ENCODE peak calls at places on chromosomes 3 and 15, in four cellular contexts. E, A, M and W are unnamed samples.

GRCh38 chr3:58293516-58293915 is 12.5 kb upstream of the RPP14 start:
- DNase-seq in E (no peak), A (no peak), M (no peak), W (no peak)

GRCh38 chr3:152583913-152584312 is 251.0 kb upstream of the P2RY1 start:
- DNase-seq in E (peak), A (no peak), M (no peak), W (peak)

GRCh38 chr15:69983696-69984265 is 113.9 kb downstream of the TLE3 start:
- DNase-seq in E (peak), A (no peak), M (no peak), W (no peak)

GRCh38 chr3:99699841-99700240 is 61.4 kb downstream of the COL8A1 start:
- DNase-seq in E (peak), A (no peak), M (no peak), W (peak)

GRCh38 chr3:41966206-41966605 is 4.3 kb upstream of the ULK4 start:
- DNase-seq in E (no peak), A (no peak), M (no peak), W (no peak)

GRCh38 chr3:140505256-140505655 is 172.6 kb upstream of the TRIM42 start:
- DNase-seq in E (peak), A (no peak), M (no peak), W (peak)

GRCh38 chr3:72273615-72274014 is 488.7 kb upstream of the PROK2 start:
- DNase-seq in E (peak), A (no peak), M (peak), W (peak)

GRCh38 chr15:23384371-23384770 is 29.8 kb downstream of the GOLGA8S start:
- DNase-seq in E (no peak), A (no peak), M (no peak), W (no peak)

GRCh38 chr3:12347301-12347700 is 58.4 kb downstream of the PPARG start:
- DNase-seq in E (no peak), A (no peak), M (no peak), W (peak)

GRCh38 chr15:42133892-42134502 is 22.4 kb downstream of the PLA2G4F start:
- DNase-seq in E (no peak), A (peak), M (no peak), W (peak)

GRCh38 chr3:103112273-103112672 is 677.5 kb downstream of the ZPLD1 start:
- DNase-seq in E (no peak), A (no peak), M (no peak), W (no peak)

GRCh38 chr3:178392553-178392952 is 143.7 kb upstream of the KCNMB2 start:
- DNase-seq in E (peak), A (no peak), M (no peak), W (peak)

GRCh38 chr15:93846148-93846547 is 385.2 kb upstream of the MCTP2 start:
- DNase-seq in E (no peak), A (no peak), M (no peak), W (no peak)

GRCh38 chr3:82262193-82262592 is 500.7 kb upstream of the GBE1 start:
- DNase-seq in E (no peak), A (no peak), M (no peak), W (no peak)

GRCh38 chr3:82261013-82261412 is 499.6 kb upstream of the GBE1 start:
- DNase-seq in E (no peak), A (no peak), M (no peak), W (no peak)

GRCh38 chr3:82261637-82262036 is 500.2 kb upstream of the GBE1 start:
- DNase-seq in E (no peak), A (no peak), M (no peak), W (no peak)

GRCh38 chr3:82259994-82260393 is 498.5 kb upstream of the GBE1 start:
- DNase-seq in E (no peak), A (no peak), M (no peak), W (no peak)

DNA sequence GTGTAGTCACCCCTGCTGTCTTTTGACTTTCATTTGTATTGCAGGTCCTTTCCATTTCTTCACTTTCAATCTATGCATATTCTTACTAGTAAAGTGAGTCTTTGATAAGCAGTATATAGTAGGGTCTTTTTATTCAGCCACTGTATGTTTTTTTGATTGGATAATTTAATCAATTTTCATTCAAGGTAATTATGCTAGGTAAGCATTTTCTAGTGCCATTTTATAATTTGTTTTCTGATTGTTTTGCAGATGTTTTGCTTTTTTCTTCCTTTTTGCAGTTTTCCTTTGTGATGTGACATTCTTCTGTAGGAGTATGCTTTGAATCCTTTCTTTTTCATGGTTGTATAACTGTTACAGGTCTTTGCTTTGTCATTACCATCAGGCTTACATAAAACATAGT is 504.3 kb upstream of the GBE1 start:
- DNase-seq in E (no peak), A (no peak), M (no peak), W (no peak)
- H3K4me3 ChIP-seq in E (no peak), A (no peak), M (no peak), W (no peak)

GRCh38 chr3:197926418-197926817 is 23.6 kb upstream of the RPL35A start:
- DNase-seq in E (no peak), A (peak), M (no peak), W (no peak)
- TF ChIP-seq CTCF in E (no peak), A (peak), M (peak), W (peak)

GRCh38 chr3:11312139-11312538 is 39.9 kb downstream of the ATG7 start:
- DNase-seq in E (peak), A (no peak), M (no peak), W (no peak)

GRCh38 chr3:11322931-11323330 is 50.7 kb downstream of the ATG7 start:
- DNase-seq in E (no peak), A (no peak), M (no peak), W (no peak)

DNA sequence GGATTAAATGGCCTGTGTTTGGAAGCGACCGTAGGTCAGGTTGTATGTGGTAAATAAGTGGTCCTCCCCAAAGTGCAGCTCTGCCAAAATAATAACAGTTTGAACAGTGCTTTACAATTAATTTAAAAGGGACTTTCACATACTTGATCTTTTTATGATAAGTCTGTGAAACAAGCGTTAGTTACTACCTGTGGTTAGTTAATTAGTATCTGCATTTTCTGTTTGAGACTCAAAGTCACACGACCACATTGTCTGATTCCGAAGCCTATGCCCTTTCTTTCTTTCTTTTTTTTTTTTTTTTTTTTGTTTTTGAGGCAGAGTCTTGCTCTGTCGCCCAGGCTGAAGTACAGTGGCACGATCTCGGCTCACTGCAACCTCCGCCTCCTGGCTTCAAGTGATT is 45.1 kb downstream of the ATG7 start:
- DNase-seq in E (no peak), A (no peak), M (no peak), W (no peak)
- H3K4me3 ChIP-seq in E (no peak), A (no peak), M (no peak), W (no peak)

GRCh38 chr3:143775401-143775970 is 72.8 kb downstream of the SLC9A9 start:
- DNase-seq in E (no peak), A (peak), M (no peak), W (peak)
- TF ChIP-seq CTCF in E (peak), A (peak), M (peak), W (peak)

GRCh38 chr15:89376441-89376840 is 41.8 kb upstream of the POLG start:
- DNase-seq in E (no peak), A (no peak), M (no peak), W (no peak)

GRCh38 chr15:89378699-89379422 is 44.2 kb upstream of the POLG start:
- DNase-seq in E (no peak), A (no peak), M (no peak), W (no peak)

GRCh38 chr15:89377042-89377841 is 42.6 kb upstream of the POLG start:
- DNase-seq in E (no peak), A (no peak), M (no peak), W (no peak)

GRCh38 chr15:89379423-89379735 is 44.8 kb upstream of the POLG start:
- DNase-seq in E (no peak), A (no peak), M (no peak), W (no peak)

GRCh38 chr15:89377842-89378698 is 43.4 kb upstream of the POLG start:
- DNase-seq in E (no peak), A (no peak), M (no peak), W (no peak)
- H3K4me3 ChIP-seq in E (no peak), A (no peak), M (no peak), W (no peak)

DNA sequence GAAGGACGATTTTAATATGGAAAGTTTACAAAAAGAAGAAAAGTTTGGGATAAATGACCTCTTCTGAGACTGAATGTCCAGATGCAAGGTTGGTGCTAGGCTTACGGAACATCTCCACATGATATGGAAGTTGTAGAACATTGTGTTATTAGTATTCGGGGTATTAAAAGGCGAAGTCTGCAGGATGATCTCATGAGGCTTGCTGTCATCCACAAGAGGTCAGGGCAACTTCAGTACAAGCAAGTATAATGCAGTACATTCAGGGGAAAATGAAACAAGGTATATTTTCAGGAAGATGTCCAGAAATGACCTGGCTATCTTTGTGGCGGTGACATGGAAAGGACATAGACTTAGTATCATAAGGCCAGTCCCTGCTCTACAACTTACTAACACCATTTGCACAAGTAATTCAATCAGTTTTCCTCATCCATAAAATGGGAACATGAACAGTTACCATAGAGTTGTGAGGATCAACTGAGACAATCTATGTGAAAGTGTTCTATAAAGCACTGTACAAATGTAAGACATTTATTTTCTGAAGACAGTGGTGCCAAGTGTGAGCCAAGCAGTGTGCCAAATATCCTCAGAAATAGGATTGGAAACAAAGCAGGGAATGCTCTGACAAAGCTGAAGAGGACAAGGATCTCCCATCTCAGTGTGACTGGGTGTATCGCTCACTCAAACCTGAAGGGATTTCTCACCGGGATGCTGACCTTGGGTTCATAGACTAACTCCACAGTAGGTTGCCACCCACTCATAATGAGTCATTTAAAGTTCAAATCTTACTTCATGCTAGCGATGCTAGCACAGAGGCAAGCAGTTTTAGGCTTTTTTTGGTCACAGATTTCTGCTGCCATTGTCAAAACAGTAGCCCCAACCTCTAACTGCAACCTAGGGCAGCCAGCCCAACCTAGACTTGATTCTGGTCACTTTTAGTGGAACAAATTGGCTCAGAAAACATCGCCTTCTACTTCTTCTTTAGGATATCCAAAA is 118.3 kb downstream of the TIGIT start:
- DNase-seq in E (peak), A (no peak), M (no peak), W (peak)
- TF ChIP-seq CTCF in E (no peak), A (no peak), M (no peak), W (no peak)

GRCh38 chr3:56133423-56133822 is 334.8 kb downstream of the ERC2 start:
- DNase-seq in E (peak), A (no peak), M (no peak), W (peak)
- H3K4me3 ChIP-seq in E (no peak), A (no peak), M (no peak), W (no peak)